ENCODE peak calls at places on chromosomes 13 and 19, in four cellular contexts. Z is ovary, B is NCI-H2107, W is DMS79 treated with DMSO at 0.1 percent for 48 hours. G is an unnamed sample.

GRCh38 chr19:8697671-8698432 is 743 bp downstream of the ACTL9 start:
- DNase-seq in B (no peak), W (no peak), Z (no peak), G (no peak)

GRCh38 chr19:56707821-56708220 is 36.3 kb upstream of the ZNF835 start:
- DNase-seq in B (no peak), Z (no peak), W (no peak), G (no peak)

GRCh38 chr19:15394426-15394825 is 14.8 kb upstream of the AKAP8 start:
- DNase-seq in W (no peak), B (no peak), Z (no peak), G (no peak)

GRCh38 chr13:75356426-75356825 is 125.5 kb downstream of the TBC1D4 start:
- DNase-seq in Z (no peak), W (no peak), B (no peak), G (no peak)

GRCh38 chr13:62309904-62310303 is 894.3 kb upstream of the PCDH20 start:
- DNase-seq in Z (no peak), W (no peak), B (no peak), G (no peak)

GRCh38 chr19:44092108-44092507 is 2.1 kb upstream of the ZNF224 start:
- DNase-seq in Z (no peak), W (no peak), B (no peak), G (no peak)

GRCh38 chr19:46901701-46902401 is 41.1 kb downstream of the ARHGAP35 start:
- DNase-seq in B (no peak), W (peak; percentile 54), Z (no peak), G (no peak)

GRCh38 chr13:75226755-75227435 is 255.1 kb downstream of the TBC1D4 start:
- DNase-seq in Z (no peak), W (no peak), B (no peak), G (no peak)

GRCh38 chr19:7242601-7243258 is 51.5 kb downstream of the INSR start:
- DNase-seq in B (no peak), W (no peak), Z (peak; percentile 47), G (no peak)

GRCh38 chr19:43441736-43442135 is 23.7 kb downstream of the LYPD3 start:
- DNase-seq in Z (no peak), W (no peak), B (no peak), G (no peak)

G was measured in uterus.